ENCODE peak calls at places on chromosomes 13 and 19, in ten cellular contexts. B, J, V, O, H, E, K, N, T and F are unnamed samples.

GRCh38 chr19:42571136-42571535 is 23.6 kb downstream of the CEACAM8 start:
- DNase-seq in O (no peak), B (no peak), V (no peak), K (no peak), J (no peak), H (no peak), E (no peak), N (no peak), T (no peak), F (no peak)

GRCh38 chr19:2815191-2815614 is 4.5 kb upstream of the ZNF554 start:
- DNase-seq in B (no peak), E (no peak), O (no peak), H (no peak), N (no peak), V (no peak), T (no peak), J (no peak), K (no peak), F (peak)

GRCh38 chr19:3855321-3855720 is 13.5 kb downstream of the ZFR2 start:
- DNase-seq in B (no peak), K (no peak), J (no peak), H (no peak), V (no peak), O (no peak), E (no peak), N (no peak), T (no peak), F (no peak)

GRCh38 chr19:16416996-16417395 is 54.8 kb downstream of the EPS15L1 start:
- DNase-seq in T (no peak), O (no peak), V (no peak), H (no peak), E (no peak), K (no peak), B (no peak), J (no peak), N (no peak), F (no peak)

GRCh38 chr13:40565282-40566148 is 100.9 kb downstream of the FOXO1 start:
- DNase-seq in B (no peak), K (no peak), N (peak), J (no peak), O (no peak), E (no peak), H (no peak), T (peak), V (no peak), F (peak)

GRCh38 chr13:51698352-51698751 is 105.6 kb downstream of the DHRS12 start:
- DNase-seq in T (no peak), J (no peak), O (no peak), H (no peak), E (no peak), B (no peak), K (no peak), N (no peak), V (no peak), F (no peak)

GRCh38 chr13:100796463-100796862 is 121.9 kb upstream of the TMTC4 start:
- DNase-seq in K (no peak), V (no peak), N (no peak), B (no peak), J (no peak), E (no peak), O (peak), T (no peak), H (no peak), F (peak)

GRCh38 chr19:16033136-16033530 is 43.2 kb upstream of the TPM4 start:
- DNase-seq in T (no peak), B (no peak), J (no peak), K (no peak), E (no peak), O (no peak), V (no peak), H (no peak), N (no peak), F (no peak)

GRCh38 chr13:67772807-67773453 is 542.8 kb upstream of the PCDH9 start:
- DNase-seq in J (no peak), H (no peak), T (no peak), E (no peak), V (no peak), O (no peak), B (no peak), K (no peak), N (no peak), F (no peak)

GRCh38 chr19:11405846-11406643 is 13.1 kb downstream of the RGL3 start:
- DNase-seq in O (peak), V (no peak), T (no peak), K (no peak), N (no peak), E (no peak), B (no peak), J (peak), H (no peak), F (peak)

GRCh38 chr19:40687525-40688016 is 2.9 kb downstream of the NUMBL start:
- DNase-seq in K (no peak), E (no peak), V (no peak), J (no peak), O (no peak), T (no peak), N (peak), B (no peak), H (no peak), F (no peak)

GRCh38 chr13:96671073-96671472 is 323.2 kb downstream of the OXGR1 start:
- DNase-seq in K (no peak), E (no peak), N (peak), O (no peak), B (no peak), V (no peak), J (no peak), T (peak), H (no peak), F (no peak)

GRCh38 chr13:61370520-61370919 is 45.1 kb downstream of the PCDH20 start:
- DNase-seq in K (no peak), B (no peak), H (no peak), O (no peak), J (no peak), T (peak), V (no peak), N (no peak), E (no peak), F (no peak)

GRCh38 chr19:13881692-13882418 is 4.9 kb downstream of the NANOS3 start:
- DNase-seq in H (no peak), O (no peak), J (no peak), E (no peak), B (no peak), K (no peak), V (peak), T (no peak), N (peak), F (peak)

GRCh38 chr19:3389876-3390361 is 23.5 kb downstream of the NFIC start:
- DNase-seq in V (no peak), K (peak), J (no peak), H (no peak), B (no peak), O (peak), T (no peak), E (no peak), N (peak), F (peak)

GRCh38 chr19:4695224-4695731 is 25.1 kb upstream of the MYDGF start:
- DNase-seq in E (no peak), H (no peak), O (no peak), J (no peak), K (peak), T (no peak), B (no peak), V (no peak), N (no peak), F (no peak)

GRCh38 chr19:6246174-6247006 is 33.4 kb downstream of the MLLT1 start:
- DNase-seq in N (no peak), O (no peak), E (no peak), V (no peak), K (no peak), B (no peak), H (no peak), J (no peak), T (no peak), F (no peak)

GRCh38 chr19:54041969-54042606 is 21.6 kb downstream of the VSTM1 start:
- DNase-seq in H (no peak), B (no peak), K (no peak), N (no peak), J (no peak), T (peak), O (no peak), V (no peak), E (no peak), F (peak)

GRCh38 chr19:28656644-28657043 is 556.3 kb downstream of the UQCRFS1 start:
- DNase-seq in O (no peak), B (no peak), H (no peak), T (no peak), J (no peak), V (no peak), K (no peak), E (no peak), N (no peak), F (no peak)

GRCh38 chr13:113759525-113760137 is 605 bp downstream of the TMEM255B start:
- DNase-seq in J (peak), E (no peak), V (no peak), O (peak), B (no peak), N (peak), T (no peak), H (no peak), K (no peak), F (no peak)

GRCh38 chr19:7561229-7561806 is 25.8 kb downstream of the PNPLA6 start:
- DNase-seq in O (no peak), B (no peak), K (no peak), T (no peak), N (no peak), J (no peak), V (no peak), H (no peak), E (no peak), F (no peak)